ENCODE peak calls at places on chromosomes 2 and 18, in four cellular contexts. A is Peyer's patch, S is right lobe of liver, M is testis. L is an unnamed sample.

GRCh38 chr18:77114564-77115391 is 17.8 kb downstream of the MBP start:
- DNase-seq in A (peak), S (peak), M (peak), L (peak)

GRCh38 chr2:108182489-108182888 is 57.3 kb upstream of the SULT1C3 start:
- DNase-seq in A (no peak), S (no peak), M (peak), L (no peak)

GRCh38 chr2:120988051-120988707 is 252.5 kb downstream of the GLI2 start:
- DNase-seq in A (no peak), S (no peak), M (peak), L (no peak)

GRCh38 chr2:45299361-45299760 is 290.1 kb upstream of the SIX2 start:
- DNase-seq in A (no peak), S (no peak), M (no peak), L (no peak)

GRCh38 chr2:150076281-150076680 is 411.2 kb downstream of the RND3 start:
- DNase-seq in A (no peak), S (no peak), M (no peak), L (no peak)

GRCh38 chr2:36549063-36549662 is 48.8 kb downstream of the FEZ2 start:
- DNase-seq in A (no peak), S (no peak), M (no peak), L (no peak)

GRCh38 chr2:219434468-219434717 is 250 bp upstream of the SPEG start:
- DNase-seq in A (no peak), S (no peak), M (no peak), L (no peak)

GRCh38 chr2:176088048-176088936 is 4.2 kb upstream of the HOXD13 start:
- DNase-seq in A (peak), S (peak), M (peak), L (peak)

GRCh38 chr2:194343167-194343566 is 1313.9 kb upstream of the SLC39A10 start:
- DNase-seq in A (no peak), S (no peak), M (no peak), L (no peak)

GRCh38 chr2:199136681-199137080 is 321.1 kb downstream of the SATB2 start:
- DNase-seq in A (no peak), S (no peak), M (no peak), L (no peak)

GRCh38 chr2:156401863-156402262 is 34.3 kb upstream of the GPD2 start:
- DNase-seq in A (no peak), S (no peak), M (no peak), L (no peak)

GRCh38 chr2:74863802-74864248 is 29.9 kb downstream of the HK2 start:
- DNase-seq in A (peak), S (no peak), M (no peak), L (no peak)

GRCh38 chr2:101151141-101151858 is at the start of gene TBC1D8:
- DNase-seq in A (peak), S (peak), M (peak), L (peak)

GRCh38 chr2:100655936-100656534 is 93.2 kb downstream of the PDCL3 start:
- DNase-seq in A (no peak), S (no peak), M (no peak), L (no peak)

GRCh38 chr18:25595274-25595673 is 243.3 kb upstream of the ZNF521 start:
- DNase-seq in A (no peak), S (no peak), M (no peak), L (no peak)

GRCh38 chr2:143607446-143608110 is 478.4 kb downstream of the ARHGAP15 start:
- DNase-seq in A (no peak), S (no peak), M (no peak), L (no peak)

GRCh38 chr2:160574472-160575140 is 81.0 kb upstream of the RBMS1 start:
- DNase-seq in A (no peak), S (no peak), M (no peak), L (no peak)

GRCh38 chr2:112712903-112713584 is 7.8 kb upstream of the NT5DC4 start:
- DNase-seq in A (no peak), S (no peak), M (no peak), L (no peak)

GRCh38 chr2:105455488-105455991 is 56.7 kb upstream of the FHL2 start:
- DNase-seq in A (peak), S (peak), M (no peak), L (no peak)

GRCh38 chr2:179031731-179032408 is 18.1 kb downstream of the CCDC141 start:
- DNase-seq in A (no peak), S (no peak), M (no peak), L (no peak)

GRCh38 chr18:23238152-23238531 is 102.9 kb downstream of the CABLES1 start:
- DNase-seq in A (no peak), S (peak), M (peak), L (peak)

GRCh38 chr2:158998486-158999248 is 30.2 kb downstream of the TANC1 start:
- DNase-seq in A (no peak), S (no peak), M (no peak), L (no peak)

DNA sequence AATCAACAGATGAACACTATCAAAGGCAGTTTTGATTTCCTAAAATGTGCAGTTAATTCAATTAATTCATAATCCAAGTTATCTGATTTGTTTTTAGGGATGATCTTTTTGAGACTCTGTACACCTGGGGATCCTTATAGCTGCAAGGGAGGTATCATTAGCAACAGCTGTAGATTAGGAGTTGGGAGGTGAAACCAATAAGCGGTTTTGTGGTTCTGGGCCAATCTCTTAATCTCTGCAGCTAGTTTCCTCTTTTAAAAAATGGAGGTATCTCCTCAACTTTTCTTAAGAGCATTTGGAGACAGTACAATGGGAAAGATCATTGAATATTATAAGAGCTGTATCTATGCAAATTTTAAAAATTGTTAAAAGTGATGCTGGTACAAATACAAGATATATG is 126.0 kb downstream of the MC4R start:
- DNase-seq in A (no peak), S (no peak), M (no peak), L (no peak)
- H3K27ac ChIP-seq in A (no peak), S (no peak), M (peak), L (no peak)

DNA sequence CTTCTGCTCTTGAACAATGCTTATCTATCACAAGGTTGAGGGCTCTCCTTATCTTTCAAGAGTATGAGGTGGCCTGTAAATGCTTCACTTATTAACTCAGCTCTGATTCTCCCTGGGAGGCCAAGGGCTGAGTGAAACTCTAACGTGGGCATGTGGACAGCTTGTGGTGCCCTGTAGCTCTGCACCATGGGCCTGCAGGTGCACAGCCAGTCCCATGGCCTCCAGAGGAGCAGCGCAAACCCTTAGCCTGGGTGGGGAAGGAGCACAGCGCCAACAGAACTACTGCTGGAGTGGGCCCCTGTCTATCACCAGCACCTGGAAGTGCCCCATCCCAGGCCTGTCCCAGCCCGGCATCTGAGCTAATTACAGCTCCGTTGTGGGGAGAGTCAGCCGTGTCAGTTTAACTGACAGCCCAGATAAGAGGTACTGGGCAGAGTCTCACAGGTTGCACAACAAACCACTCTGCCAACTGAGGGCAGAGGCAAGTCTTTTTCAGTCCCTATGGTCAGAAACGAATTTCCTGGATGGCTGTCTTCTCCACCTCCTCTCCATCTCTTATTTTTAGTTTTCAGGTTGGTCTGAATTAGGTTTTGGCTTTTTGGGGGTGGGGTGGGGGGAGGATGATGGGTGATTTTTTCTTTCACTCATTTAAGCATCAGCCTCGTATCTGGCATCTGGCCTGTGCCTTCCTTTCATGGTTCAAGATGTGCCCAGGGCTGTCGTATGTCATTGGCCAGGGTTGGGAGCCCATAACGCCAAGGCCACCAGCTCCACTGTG is 219.5 kb downstream of the BCL2 start:
- DNase-seq in A (peak), S (peak), M (no peak), L (peak)
- TF ChIP-seq POLR2A in A (peak), S (no peak), M (no peak), L (no peak)

DNA sequence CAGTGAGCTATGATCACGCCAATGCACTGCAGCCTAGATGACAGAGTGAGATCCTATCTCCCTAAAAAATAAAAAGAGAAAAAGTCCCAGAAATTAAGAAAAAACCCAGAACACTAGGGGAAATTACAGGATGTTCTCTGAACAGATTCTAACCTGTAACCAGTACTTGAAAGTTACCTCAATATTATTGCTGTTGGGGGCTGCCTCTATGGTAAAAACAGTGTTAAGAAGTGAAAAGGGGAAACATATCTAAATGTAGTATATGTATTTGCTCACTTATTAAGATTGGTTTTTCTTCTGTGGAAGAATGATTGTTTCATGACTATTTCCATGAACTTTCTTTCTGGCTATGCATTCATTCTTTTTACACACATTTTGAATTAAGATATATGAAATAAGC is 13.6 kb downstream of the ITGA4 start:
- DNase-seq in A (no peak), S (no peak), M (no peak), L (no peak)
- H3K4me3 ChIP-seq in A (no peak), S (no peak), M (no peak), L (no peak)

GRCh38 chr2:231667497-231667896 is 40.8 kb upstream of the PTMA start:
- DNase-seq in A (peak), S (no peak), M (no peak), L (no peak)
- H3K27ac ChIP-seq in A (peak), S (peak), M (peak), L (peak)

GRCh38 chr2:24489465-24489864 is 1.6 kb upstream of the NCOA1 start:
- DNase-seq in A (no peak), S (no peak), M (no peak), L (no peak)

GRCh38 chr2:24491626-24492282 is 700 bp downstream of the NCOA1 start:
- DNase-seq in A (peak), S (peak), M (peak), L (peak)

GRCh38 chr2:24492283-24493272 is 1.5 kb downstream of the NCOA1 start:
- DNase-seq in A (no peak), S (no peak), M (peak), L (no peak)

GRCh38 chr2:24489942-24490673 is 946 bp upstream of the NCOA1 start:
- DNase-seq in A (peak), S (no peak), M (peak), L (no peak)

GRCh38 chr2:24490674-24491625 is at the start of gene NCOA1:
- DNase-seq in A (peak), S (peak), M (peak), L (peak)
- TF ChIP-seq POLR2A in A (peak), S (peak), M (no peak), L (no peak)

GRCh38 chr2:102848366-102848839 is 86.6 kb downstream of the TMEM182 start:
- DNase-seq in A (peak), S (peak), M (peak), L (peak)
- H3K4me3 ChIP-seq in A (no peak), S (no peak), M (no peak), L (peak)

GRCh38 chr2:84212611-84213314 is 246.3 kb downstream of the SUCLG1 start:
- DNase-seq in A (no peak), S (no peak), M (no peak), L (no peak)
- H3K27ac ChIP-seq in A (no peak), S (no peak), M (no peak), L (no peak)

L was measured in heart left ventricle.